ENCODE peak calls at places on chromosome 5, in ten cellular contexts. M is HFF-Myc; U is activated CD8-positive, alpha-beta T cell treated with anti-CD3 and anti-CD28 coated beads for 36 hours; E is dorsolateral prefrontal cortex; V is IMR-90; A is endothelial cell; J is AG10803; Z is HCT116; Y is HepG2; W is upper lobe of left lung. H is an unnamed sample.

GRCh38 chr5:4563400-4563799 is 576.7 kb upstream of the ADAMTS16 start:
- DNase-seq in Z (no peak), E (no peak), U (no peak), M (no peak), W (no peak), A (peak; percentile 15), J (peak; percentile 17), Y (no peak), V (no peak), H (no peak)

GRCh38 chr5:173232499-173233346 is 2.3 kb downstream of the NKX2-5 start:
- DNase-seq in Y (no peak), E (no peak), U (no peak), W (peak; percentile 79), J (no peak), V (no peak), A (peak; percentile 43), Z (no peak), M (no peak), H (no peak)

GRCh38 chr5:56010431-56010830 is 15.7 kb upstream of the IL6ST start:
- DNase-seq in V (no peak), A (no peak), Y (no peak), W (no peak), J (no peak), Z (no peak), E (no peak), M (no peak), U (no peak), H (no peak)

GRCh38 chr5:117488976-117489500 is 914.4 kb upstream of the SEMA6A start:
- DNase-seq in U (no peak), J (no peak), Z (no peak), Y (no peak), A (no peak), W (no peak), M (no peak), V (no peak), E (no peak), H (no peak)

GRCh38 chr5:142748132-142748531 is 22.0 kb upstream of the ARHGAP26 start:
- DNase-seq in V (peak; percentile 24), U (no peak), Y (peak; percentile 53), J (peak; percentile 86), Z (no peak), E (no peak), M (no peak), A (no peak), W (no peak), H (no peak)

GRCh38 chr5:96330532-96331140 is 102.4 kb downstream of the PCSK1 start:
- DNase-seq in W (no peak), J (peak; percentile 73), E (no peak), U (no peak), Z (no peak), Y (no peak), M (no peak), A (no peak), V (no peak), H (no peak)

GRCh38 chr5:78640622-78641021 is 8.0 kb downstream of the LHFPL2 start:
- DNase-seq in W (no peak), Z (no peak), E (no peak), M (no peak), U (no peak), A (no peak), V (peak; percentile 41), J (peak; percentile 20), Y (peak; percentile 13), H (no peak)

GRCh38 chr5:143161893-143162520 is 241.5 kb downstream of the NR3C1 start:
- DNase-seq in E (no peak), M (no peak), U (no peak), V (peak; percentile 89), W (no peak), A (no peak), Z (no peak), Y (peak; percentile 16), J (peak; percentile 94), H (no peak)

GRCh38 chr5:149315753-149316152 is 29.5 kb upstream of the GRPEL2 start:
- DNase-seq in E (no peak), M (no peak), V (no peak), W (peak; percentile 54), A (no peak), U (no peak), Z (no peak), J (no peak), Y (no peak), H (no peak)

GRCh38 chr5:149313151-149313841 is 32.0 kb upstream of the GRPEL2 start:
- DNase-seq in Y (no peak), Z (no peak), W (no peak), M (no peak), A (no peak), V (no peak), E (no peak), U (no peak), J (no peak), H (no peak)

GRCh38 chr5:149317281-149318048 is 27.8 kb upstream of the GRPEL2 start:
- DNase-seq in W (peak; percentile 54), Z (peak; percentile 23), A (no peak), U (peak; percentile 59), J (peak; percentile 60), E (no peak), V (peak; percentile 58), M (peak; percentile 37), Y (peak; percentile 52), H (peak; percentile 50)

GRCh38 chr5:149310947-149311675 is 34.2 kb upstream of the GRPEL2 start:
- DNase-seq in W (no peak), M (peak; percentile 31), Z (no peak), Y (no peak), E (no peak), V (peak; percentile 83), J (peak; percentile 57), U (peak; percentile 12), A (no peak), H (no peak)

DNA sequence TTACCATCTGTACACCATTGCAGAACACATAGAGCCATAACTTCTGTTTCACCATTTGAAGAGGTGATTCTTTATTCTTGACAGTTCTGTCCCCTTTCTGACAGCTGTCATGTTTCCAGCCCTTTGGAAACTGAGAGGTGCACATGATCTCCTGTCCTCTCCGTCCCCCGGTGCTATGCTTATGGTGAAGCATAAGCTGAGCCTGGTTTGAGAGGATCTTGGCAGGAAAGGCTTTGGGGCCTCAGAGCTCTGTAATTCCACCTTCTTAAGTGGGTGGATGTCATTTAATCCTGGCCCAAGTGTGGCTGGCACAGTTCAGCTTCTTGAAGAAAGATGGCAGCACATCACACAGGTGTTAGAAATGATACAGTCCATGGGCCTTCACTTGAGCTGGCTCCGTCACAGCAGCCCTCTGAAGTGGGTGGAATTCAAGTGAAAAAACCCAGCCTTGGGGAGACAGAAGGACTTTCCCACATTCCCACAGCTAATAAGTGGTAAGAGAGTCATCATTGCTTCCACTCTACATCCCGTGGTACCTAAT is 30.7 kb upstream of the GRPEL2 start:
- DNase-seq in E (no peak), M (no peak), Z (no peak), Y (no peak), J (no peak), V (no peak), U (no peak), W (no peak), A (no peak), H (no peak)
- TF ChIP-seq CTCF in E (no peak), M (no peak), Z (peak; percentile 31), Y (no peak), J (no peak), V (no peak), U (no peak), W (no peak), A (no peak), H (peak; percentile 31)

DNA sequence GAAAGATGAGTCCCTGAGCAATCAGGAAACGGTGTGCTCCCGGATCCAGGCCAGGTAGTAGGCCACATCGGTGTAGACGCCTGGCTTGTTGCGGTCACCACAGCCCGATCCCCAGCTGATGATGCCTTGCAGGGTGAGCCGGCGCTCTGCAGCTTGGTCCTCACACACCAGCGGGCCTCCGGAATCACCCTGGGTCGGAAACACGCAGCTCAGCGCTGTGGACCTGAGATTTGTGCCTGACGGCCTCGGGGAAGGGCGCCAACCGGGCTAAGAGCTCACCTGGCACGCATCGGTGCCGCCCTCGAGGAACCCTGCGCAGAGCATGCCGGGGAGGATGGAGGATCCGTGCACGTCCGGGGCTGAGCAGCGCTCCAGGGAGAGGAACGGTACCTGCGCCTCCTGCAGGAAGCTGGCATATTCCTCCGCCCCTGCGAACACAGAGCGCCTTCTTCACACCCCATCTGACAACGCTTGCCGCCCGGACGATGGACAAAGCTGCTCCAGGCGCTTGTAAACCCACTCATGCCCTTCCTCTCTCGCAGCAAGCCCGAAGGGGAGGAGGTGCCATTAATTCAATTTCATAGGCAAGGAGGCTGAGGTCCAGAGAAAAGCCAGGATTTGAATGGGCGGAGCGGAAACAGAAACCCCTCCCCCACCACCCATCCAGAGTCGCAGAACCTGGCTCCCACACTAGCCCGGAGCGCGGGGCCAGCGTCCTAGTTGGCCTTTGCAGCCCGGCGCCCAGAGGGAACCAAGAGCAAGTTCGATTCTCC is 2.0 kb upstream of the PFN3 start:
- DNase-seq in Z (peak; percentile 82), U (peak; percentile 82), Y (no peak), A (peak; percentile 61), M (no peak), E (peak; percentile 46), V (peak; percentile 54), W (peak; percentile 85), J (peak; percentile 24), H (peak; percentile 91)
- TF ChIP-seq CTCF in Z (peak; percentile 63), U (no peak), Y (no peak), A (peak; percentile 41), M (peak; percentile 48), E (no peak), V (peak; percentile 49), W (peak; percentile 54), J (peak; percentile 42), H (peak; percentile 56)

GRCh38 chr5:138594305-138595058 is 19.3 kb upstream of the HSPA9 start:
- DNase-seq in Y (no peak), Z (no peak), W (no peak), A (no peak), M (no peak), U (no peak), J (no peak), V (no peak), E (no peak), H (no peak)
- TF ChIP-seq CTCF in Y (no peak), Z (peak; percentile 75), W (peak; percentile 21), A (peak; percentile 64), M (peak; percentile 30), U (peak; percentile 69), J (peak; percentile 39), V (peak; percentile 27), E (no peak), H (peak; percentile 29)

GRCh38 chr5:94024101-94024500 is 282.7 kb upstream of the POU5F2 start:
- DNase-seq in J (peak; percentile 39), W (no peak), A (no peak), E (no peak), M (no peak), Y (no peak), U (no peak), V (peak; percentile 25), Z (no peak), H (no peak)

GRCh38 chr5:94024625-94025024 is 283.2 kb upstream of the POU5F2 start:
- DNase-seq in Y (no peak), A (no peak), E (no peak), Z (no peak), U (no peak), M (no peak), V (no peak), J (no peak), W (no peak), H (no peak)

GRCh38 chr5:94027145-94027544 is 285.7 kb upstream of the POU5F2 start:
- DNase-seq in W (no peak), J (no peak), V (no peak), Z (no peak), E (no peak), U (no peak), M (no peak), A (no peak), Y (no peak), H (no peak)

GRCh38 chr5:94028001-94028400 is 286.6 kb upstream of the POU5F2 start:
- DNase-seq in V (peak; percentile 4), M (no peak), U (no peak), Y (no peak), J (no peak), Z (no peak), A (no peak), E (no peak), W (no peak), H (no peak)

GRCh38 chr5:94025788-94026473 is 284.5 kb upstream of the POU5F2 start:
- DNase-seq in E (no peak), V (no peak), J (no peak), W (peak; percentile 46), Z (no peak), Y (peak; percentile 62), U (no peak), M (no peak), A (no peak), H (peak; percentile 44)
- TF ChIP-seq CTCF in E (no peak), V (no peak), J (no peak), W (no peak), Z (peak; percentile 40), Y (peak; percentile 75), U (no peak), M (no peak), A (no peak), H (peak; percentile 2)

H was measured in Caco-2.